ENCODE peak calls at places on chromosomes 13 and 19, in six cellular contexts. X, Y, U, R, L and A are unnamed samples.

GRCh38 chr19:13839938-13840750 is 36.8 kb upstream of the NANOS3 start:
- DNase-seq in R (no peak), L (peak), U (peak), X (peak), Y (peak), A (peak)

GRCh38 chr13:28657784-28658538 is 969 bp upstream of the POMP start:
- DNase-seq in U (no peak), R (no peak), L (peak), Y (peak), X (peak), A (peak)

GRCh38 chr13:103663996-103664395 is 597.8 kb upstream of the SLC10A2 start:
- DNase-seq in R (no peak), L (no peak), X (no peak), U (no peak), Y (no peak), A (peak)

GRCh38 chr13:33228645-33229445 is 56.7 kb downstream of the STARD13 start:
- DNase-seq in X (peak), R (no peak), L (peak), U (no peak), Y (peak), A (no peak)

GRCh38 chr13:44220948-44221347 is 152.7 kb upstream of the SERP2 start:
- DNase-seq in R (no peak), L (no peak), X (no peak), Y (no peak), U (no peak), A (no peak)

GRCh38 chr19:5101871-5102270 is 133.0 kb downstream of the KDM4B start:
- DNase-seq in Y (no peak), L (no peak), X (no peak), R (no peak), U (no peak), A (no peak)

GRCh38 chr19:19552811-19553210 is 14.7 kb downstream of the CILP2 start:
- DNase-seq in X (peak), Y (peak), R (no peak), U (peak), L (no peak), A (no peak)

GRCh38 chr19:1846517-1847205 is 1.6 kb downstream of the REXO1 start:
- DNase-seq in L (no peak), Y (no peak), U (no peak), X (no peak), R (no peak), A (no peak)

GRCh38 chr13:109500146-109500773 is 286.1 kb downstream of the IRS2 start:
- DNase-seq in U (peak), L (peak), Y (peak), R (peak), X (no peak), A (no peak)

GRCh38 chr13:85261757-85262346 is 537.4 kb downstream of the SLITRK6 start:
- DNase-seq in X (no peak), R (no peak), Y (no peak), L (peak), U (no peak), A (no peak)

GRCh38 chr19:9309974-9310446 is 372 bp upstream of the ZNF699 start:
- DNase-seq in R (no peak), U (peak), L (peak), X (peak), Y (no peak), A (no peak)

GRCh38 chr19:6808494-6808893 is 36.0 kb downstream of the VAV1 start:
- DNase-seq in R (no peak), U (no peak), L (no peak), Y (no peak), X (no peak), A (no peak)

GRCh38 chr13:98672947-98673545 is 79.4 kb downstream of the SLC15A1 start:
- DNase-seq in U (peak), R (peak), L (peak), Y (peak), X (peak), A (peak)

GRCh38 chr13:32903720-32904119 is 112.5 kb upstream of the KL start:
- DNase-seq in R (no peak), Y (peak), L (no peak), X (peak), U (no peak), A (no peak)

GRCh38 chr13:75895168-75895567 is 259.0 kb downstream of the LMO7 start:
- DNase-seq in U (no peak), Y (no peak), X (no peak), L (no peak), R (no peak), A (no peak)

GRCh38 chr13:75889427-75889826 is 253.3 kb downstream of the LMO7 start:
- DNase-seq in R (no peak), L (no peak), U (no peak), Y (no peak), X (no peak), A (no peak)
- H2AFZ ChIP-seq in R (no peak), L (no peak), U (no peak), Y (no peak), X (no peak), A (no peak)

GRCh38 chr19:41456342-41456918 is 13.5 kb downstream of the ERICH4 start:
- DNase-seq in U (no peak), R (no peak), Y (peak), L (peak), X (peak), A (no peak)
- H3K27ac ChIP-seq in U (no peak), R (no peak), Y (no peak), L (no peak), X (no peak), A (no peak)

GRCh38 chr13:45714170-45714569 is 12.1 kb downstream of the CBY2 start:
- DNase-seq in X (no peak), L (no peak), R (no peak), Y (no peak), U (no peak), A (no peak)

GRCh38 chr13:45715351-45715750 is 13.2 kb downstream of the CBY2 start:
- DNase-seq in L (no peak), Y (no peak), X (no peak), R (no peak), U (no peak), A (no peak)

GRCh38 chr13:45718063-45718462 is 15.9 kb downstream of the CBY2 start:
- DNase-seq in L (peak), Y (peak), U (peak), X (peak), R (no peak), A (peak)

GRCh38 chr13:45718992-45719391 is 16.9 kb downstream of the CBY2 start:
- DNase-seq in U (no peak), X (peak), R (no peak), Y (peak), L (no peak), A (no peak)

GRCh38 chr13:45717324-45717723 is 15.2 kb downstream of the CBY2 start:
- DNase-seq in L (no peak), U (no peak), X (no peak), Y (no peak), R (no peak), A (no peak)
- H2AFZ ChIP-seq in L (no peak), U (no peak), X (no peak), Y (no peak), R (no peak), A (no peak)

GRCh38 chr13:76634431-76635191 is 251.6 kb downstream of the KCTD12 start:
- DNase-seq in R (no peak), L (no peak), Y (no peak), X (no peak), U (no peak), A (no peak)
- H3K27ac ChIP-seq in R (no peak), L (no peak), Y (no peak), X (no peak), U (no peak), A (no peak)

GRCh38 chr13:30331331-30331771 is 24.0 kb upstream of the KATNAL1 start:
- DNase-seq in L (no peak), X (peak), Y (no peak), U (no peak), R (no peak), A (no peak)
- H2AFZ ChIP-seq in L (no peak), X (no peak), Y (no peak), U (no peak), R (no peak), A (no peak)